ENCODE peak calls at places on chromosomes 5 and 9, in four cellular contexts. J is right lobe of liver; B is activated naive CD4-positive, alpha-beta T cell; D is hypothalamus. X is an unnamed sample.

GRCh38 chr5:104189031-104189430 is 626.4 kb upstream of the NUDT12 start:
- DNase-seq in J (no peak), D (no peak), B (no peak), X (no peak)

GRCh38 chr9:127732444-127732843 is 2.6 kb downstream of the TOR2A start:
- DNase-seq in J (no peak), D (no peak), B (no peak), X (no peak)

GRCh38 chr9:18979367-18979766 is 53.6 kb downstream of the SAXO1 start:
- DNase-seq in J (no peak), D (no peak), B (no peak), X (no peak)

GRCh38 chr9:69768716-69769115 is 8.9 kb upstream of the PTAR1 start:
- DNase-seq in B (no peak), J (no peak), D (no peak), X (no peak)

GRCh38 chr5:180072556-180072955 is 997 bp upstream of the RNF130 start:
- DNase-seq in B (no peak), J (no peak), D (no peak), X (no peak)

GRCh38 chr9:95105519-95106287 is 211.8 kb downstream of the FANCC start:
- DNase-seq in D (no peak), J (no peak), B (no peak), X (no peak)

GRCh38 chr5:145198871-145199270 is 636.3 kb downstream of the PRELID2 start:
- DNase-seq in J (no peak), B (no peak), D (no peak), X (no peak)

GRCh38 chr9:104276709-104277245 is 182.7 kb downstream of the SMC2 start:
- DNase-seq in D (no peak), J (no peak), B (no peak), X (no peak)

GRCh38 chr5:150789431-150789830 is 10.9 kb downstream of the SMIM3 start:
- DNase-seq in J (no peak), D (no peak), B (no peak), X (no peak)

GRCh38 chr5:78647838-78648358 is 674 bp downstream of the LHFPL2 start:
- DNase-seq in B (no peak), J (peak), D (peak), X (no peak)

GRCh38 chr9:126461608-126462007 is 135.0 kb downstream of the MVB12B start:
- DNase-seq in J (peak), B (no peak), D (no peak), X (no peak)

GRCh38 chr5:87268126-87268969 is 665 bp downstream of the RASA1 start:
- DNase-seq in D (peak), J (peak), B (peak), X (no peak)

GRCh38 chr9:137761032-137761431 is 116.5 kb upstream of the CACNA1B start:
- DNase-seq in B (no peak), D (no peak), J (no peak), X (no peak)

GRCh38 chr5:1749346-1750124 is 50.1 kb downstream of the MRPL36 start:
- DNase-seq in B (no peak), D (no peak), J (peak), X (no peak)

GRCh38 chr5:83955916-83956315 is 235.3 kb upstream of the HAPLN1 start:
- DNase-seq in D (no peak), B (no peak), J (no peak), X (peak)

GRCh38 chr9:71944754-71945409 is 33.4 kb downstream of the C9orf85 start:
- DNase-seq in B (no peak), D (no peak), J (no peak), X (no peak)

GRCh38 chr5:173327948-173328895 is at the start of gene STC2:
- DNase-seq in B (no peak), J (no peak), D (peak), X (no peak)

GRCh38 chr9:37620386-37620785 is 28.0 kb upstream of the TOMM5 start:
- DNase-seq in D (no peak), B (no peak), J (no peak), X (no peak)

GRCh38 chr5:1975898-1976765 is 93.4 kb upstream of the IRX4 start:
- DNase-seq in J (no peak), D (no peak), B (no peak), X (no peak)

GRCh38 chr5:7828269-7828668 is 22.7 kb downstream of the CFAP90 start:
- DNase-seq in B (no peak), J (no peak), D (no peak), X (no peak)